ENCODE peak calls at places on chromosomes 7 and 10, in four cellular contexts. U is nucleus accumbens, T is hepatocyte, O is cardiac fibroblast. Z is an unnamed sample.
A peak's percentile ranks its signal among the peaks of the same experiment; 100 is the strongest.

GRCh38 chr7:86947956-86948355 is 111.5 kb downstream of the ELAPOR2 start:
- DNase-seq in U (no peak), T (no peak), O (peak; percentile 27), Z (no peak)

GRCh38 chr10:13684813-13685511 is 98.2 kb downstream of the PRPF18 start:
- DNase-seq in U (no peak), T (no peak), O (peak; percentile 50), Z (no peak)

GRCh38 chr10:67893637-67894036 is 9.2 kb downstream of the SIRT1 start:
- DNase-seq in U (no peak), T (no peak), O (no peak), Z (no peak)

GRCh38 chr7:1725199-1725701 is 55.2 kb downstream of the ELFN1 start:
- DNase-seq in U (no peak), T (peak; percentile 19), O (peak; percentile 15), Z (peak; percentile 30)

GRCh38 chr7:23014681-23015080 is 751 bp upstream of the HYCC1 start:
- DNase-seq in U (no peak), T (no peak), O (no peak), Z (no peak)

GRCh38 chr7:120836556-120837125 is 21.3 kb downstream of the TSPAN12 start:
- DNase-seq in U (no peak), T (no peak), O (no peak), Z (no peak)

GRCh38 chr10:4780782-4781181 is 45.2 kb upstream of the AKR1E2 start:
- DNase-seq in U (no peak), T (no peak), O (peak; percentile 87), Z (peak; percentile 55)

GRCh38 chr7:140375808-140376730 is 22.3 kb downstream of the SLC37A3 start:
- DNase-seq in U (no peak), T (no peak), O (no peak), Z (no peak)

GRCh38 chr7:24737281-24737680 is 20.0 kb downstream of the GSDME start:
- DNase-seq in U (no peak), T (no peak), O (peak; percentile 36), Z (no peak)

GRCh38 chr7:40297741-40298311 is 163.0 kb downstream of the SUGCT start:
- DNase-seq in U (no peak), T (no peak), O (peak; percentile 70), Z (peak; percentile 54)

GRCh38 chr7:29243777-29244655 is 49.4 kb downstream of the CHN2 start:
- DNase-seq in U (no peak), T (no peak), O (no peak), Z (no peak)

Z was measured in foreskin fibroblast.